ENCODE peak calls at places on chromosomes 5 and 9, in four cellular contexts. One of them, this sample, is unnamed.

GRCh38 chr5:34716986-34717385 is 60.9 kb downstream of the RAI14 start:
- DNase-seq in choroid plexus epithelial cell: peak; percentile 35
- DNase-seq in tibial artery: no peak
- DNase-seq in sigmoid colon: no peak
- DNase-seq in this sample: no peak

GRCh38 chr9:76401580-76402354 is 7.5 kb upstream of the RFK start:
- DNase-seq in choroid plexus epithelial cell: no peak
- DNase-seq in tibial artery: no peak
- DNase-seq in sigmoid colon: no peak
- DNase-seq in this sample: no peak

GRCh38 chr9:120931278-120932085 is 4.9 kb upstream of the TRAF1 start:
- DNase-seq in choroid plexus epithelial cell: peak; percentile 72
- DNase-seq in tibial artery: peak; percentile 65
- DNase-seq in sigmoid colon: no peak
- DNase-seq in this sample: no peak

GRCh38 chr9:96423322-96423984 is 5.3 kb upstream of the ZNF367 start:
- DNase-seq in tibial artery: no peak
- DNase-seq in choroid plexus epithelial cell: no peak
- DNase-seq in sigmoid colon: no peak
- DNase-seq in this sample: no peak

GRCh38 chr9:128404579-128404978 is 16.1 kb upstream of the CERCAM start:
- DNase-seq in tibial artery: no peak
- DNase-seq in sigmoid colon: no peak
- DNase-seq in choroid plexus epithelial cell: no peak
- DNase-seq in this sample: no peak

GRCh38 chr5:117380316-117380715 is 805.7 kb upstream of the SEMA6A start:
- DNase-seq in tibial artery: no peak
- DNase-seq in sigmoid colon: no peak
- DNase-seq in choroid plexus epithelial cell: no peak
- DNase-seq in this sample: no peak

GRCh38 chr9:85156652-85157051 is 487.1 kb downstream of the NTRK2 start:
- DNase-seq in choroid plexus epithelial cell: no peak
- DNase-seq in tibial artery: no peak
- DNase-seq in sigmoid colon: no peak
- DNase-seq in this sample: no peak

GRCh38 chr5:71528206-71528605 is 58.9 kb upstream of the MCCC2 start:
- DNase-seq in choroid plexus epithelial cell: peak; percentile 14
- DNase-seq in tibial artery: no peak
- DNase-seq in sigmoid colon: no peak
- DNase-seq in this sample: no peak

GRCh38 chr9:131661954-131662621 is 77.8 kb downstream of the RAPGEF1 start:
- DNase-seq in sigmoid colon: no peak
- DNase-seq in choroid plexus epithelial cell: no peak
- DNase-seq in tibial artery: no peak
- DNase-seq in this sample: no peak

GRCh38 chr9:128276574-128277270 is 646 bp downstream of the SWI5 start:
- DNase-seq in tibial artery: peak; percentile 38
- DNase-seq in sigmoid colon: peak; percentile 80
- DNase-seq in choroid plexus epithelial cell: peak; percentile 24
- DNase-seq in this sample: no peak

GRCh38 chr9:128727626-128728248 is 3.8 kb upstream of the ZDHHC12 start:
- DNase-seq in tibial artery: no peak
- DNase-seq in sigmoid colon: no peak
- DNase-seq in choroid plexus epithelial cell: no peak
- DNase-seq in this sample: no peak

GRCh38 chr9:137188086-137188489 is 272 bp downstream of the ANAPC2 start:
- DNase-seq in choroid plexus epithelial cell: no peak
- DNase-seq in tibial artery: no peak
- DNase-seq in sigmoid colon: no peak
- DNase-seq in this sample: no peak

GRCh38 chr9:137187386-137187785 is 974 bp downstream of the ANAPC2 start:
- DNase-seq in sigmoid colon: no peak
- DNase-seq in tibial artery: no peak
- DNase-seq in choroid plexus epithelial cell: no peak
- DNase-seq in this sample: no peak

GRCh38 chr9:137190315-137190853 is 1.9 kb downstream of the SSNA1 start:
- DNase-seq in sigmoid colon: no peak
- DNase-seq in tibial artery: no peak
- DNase-seq in choroid plexus epithelial cell: no peak
- DNase-seq in this sample: no peak

GRCh38 chr9:137189297-137190295 is 1.1 kb downstream of the SSNA1 start:
- DNase-seq in sigmoid colon: no peak
- DNase-seq in choroid plexus epithelial cell: no peak
- DNase-seq in tibial artery: no peak
- DNase-seq in this sample: no peak

GRCh38 chr9:137188490-137189296 is at the start of the genes ANAPC2 and SSNA1:
- DNase-seq in tibial artery: peak; percentile 88
- DNase-seq in choroid plexus epithelial cell: peak; percentile 96
- DNase-seq in sigmoid colon: peak; percentile 96
- DNase-seq in this sample: peak; percentile 84
- TF ChIP-seq CTCF in tibial artery: peak; percentile 16
- TF ChIP-seq CTCF in choroid plexus epithelial cell: peak; percentile 59
- TF ChIP-seq CTCF in sigmoid colon: no peak
- TF ChIP-seq CTCF in this sample: peak; percentile 33

GRCh38 chr9:70409800-70410199 is 4.7 kb downstream of the KLF9 start:
- DNase-seq in tibial artery: no peak
- DNase-seq in sigmoid colon: no peak
- DNase-seq in choroid plexus epithelial cell: no peak
- DNase-seq in this sample: no peak
- H3K4me3 ChIP-seq in tibial artery: peak overlapping the region; percentile 94
- H3K4me3 ChIP-seq in sigmoid colon: peak overlapping the region; percentile 79
- H3K4me3 ChIP-seq in choroid plexus epithelial cell: peak overlapping the region; percentile 70
- H3K4me3 ChIP-seq in this sample: no peak overlapping the region

DNA sequence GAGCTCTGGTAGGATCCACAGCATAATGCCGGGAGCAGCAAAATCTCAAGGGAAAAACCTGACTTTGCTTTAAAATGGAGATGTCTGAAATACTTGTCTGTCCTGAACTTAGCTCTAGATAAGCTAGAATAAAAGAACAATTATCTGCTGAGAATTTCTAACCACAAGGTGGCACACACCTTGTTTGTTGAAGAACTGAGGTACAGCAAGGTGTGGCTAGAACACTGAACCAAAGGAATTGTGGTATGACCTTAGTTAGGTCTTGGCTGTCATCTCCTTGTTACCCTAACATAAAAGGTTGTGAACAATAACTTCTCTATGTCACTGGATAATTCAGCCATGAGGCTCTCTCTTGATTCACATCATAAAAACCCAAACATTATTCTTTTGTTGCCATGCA is 72.3 kb upstream of the ANXA1 start:
- DNase-seq in tibial artery: no peak
- DNase-seq in choroid plexus epithelial cell: no peak
- DNase-seq in sigmoid colon: no peak
- DNase-seq in this sample: no peak
- TF ChIP-seq CTCF in tibial artery: no peak
- TF ChIP-seq CTCF in choroid plexus epithelial cell: no peak
- TF ChIP-seq CTCF in sigmoid colon: no peak
- TF ChIP-seq CTCF in this sample: peak; percentile 29

GRCh38 chr5:33300209-33300742 is 140.5 kb upstream of the TARS1 start:
- DNase-seq in choroid plexus epithelial cell: no peak
- DNase-seq in tibial artery: no peak
- DNase-seq in sigmoid colon: no peak
- DNase-seq in this sample: no peak
- H3K4me3 ChIP-seq in choroid plexus epithelial cell: no peak overlapping the region
- H3K4me3 ChIP-seq in tibial artery: no peak overlapping the region
- H3K4me3 ChIP-seq in sigmoid colon: no peak overlapping the region
- H3K4me3 ChIP-seq in this sample: no peak overlapping the region

GRCh38 chr9:10999646-11000045 is 386.8 kb upstream of the PTPRD start:
- DNase-seq in choroid plexus epithelial cell: no peak
- DNase-seq in tibial artery: no peak
- DNase-seq in sigmoid colon: no peak
- DNase-seq in this sample: no peak
- TF ChIP-seq CTCF in choroid plexus epithelial cell: no peak
- TF ChIP-seq CTCF in tibial artery: no peak
- TF ChIP-seq CTCF in sigmoid colon: no peak
- TF ChIP-seq CTCF in this sample: no peak